ENCODE peak calls at places on chromosomes 2 and 18, in eight cellular contexts. R is stomach, H is left ventricle myocardium inferior, D is left lung, Y is hepatocyte, A is adrenal gland, M is tibial artery, B is heart left ventricle. W is an unnamed sample.

GRCh38 chr2:216909541-216910175 is 49.8 kb upstream of the TNP1 start:
- DNase-seq in R (no peak), H (no peak), D (no peak), Y (no peak), A (no peak), M (no peak), B (no peak), W (no peak)

GRCh38 chr2:36618381-36618780 is 20.4 kb upstream of the FEZ2 start:
- DNase-seq in R (no peak), H (no peak), D (no peak), Y (peak; percentile 69), A (peak; percentile 34), M (no peak), B (no peak), W (peak; percentile 31)

GRCh38 chr2:240205348-240205747 is 64.9 kb upstream of the OTOS start:
- DNase-seq in R (no peak), H (no peak), D (no peak), Y (no peak), A (peak; percentile 83), M (peak; percentile 13), B (no peak), W (no peak)

GRCh38 chr18:77039196-77040140 is 93.1 kb downstream of the MBP start:
- DNase-seq in R (no peak), H (no peak), D (no peak), Y (no peak), A (no peak), M (no peak), B (no peak), W (no peak)

GRCh38 chr2:163778045-163778753 is 42.4 kb upstream of the FIGN start:
- DNase-seq in R (peak; percentile 53), H (no peak), D (no peak), Y (peak; percentile 8), A (no peak), M (no peak), B (no peak), W (no peak)

GRCh38 chr18:6543330-6543908 is 128.7 kb upstream of the L3MBTL4 start:
- DNase-seq in R (no peak), H (no peak), D (no peak), Y (peak; percentile 46), A (no peak), M (no peak), B (no peak), W (no peak)

GRCh38 chr2:85318222-85319182 is 9.3 kb downstream of the TGOLN2 start:
- DNase-seq in R (no peak), H (no peak), D (no peak), Y (peak; percentile 69), A (no peak), M (peak; percentile 65), B (no peak), W (no peak)

GRCh38 chr2:27973592-27973991 is 83.1 kb downstream of the BABAM2 start:
- DNase-seq in R (no peak), H (no peak), D (no peak), Y (peak; percentile 20), A (no peak), M (no peak), B (no peak), W (no peak)

GRCh38 chr2:20931346-20931745 is 108.4 kb upstream of the LDAH start:
- DNase-seq in R (no peak), H (no peak), D (no peak), Y (no peak), A (no peak), M (no peak), B (no peak), W (no peak)

GRCh38 chr2:165911231-165911630 is 42.3 kb downstream of the TTC21B start:
- DNase-seq in R (no peak), H (no peak), D (no peak), Y (no peak), A (no peak), M (no peak), B (no peak), W (no peak)

GRCh38 chr2:222404126-222404891 is 20.0 kb upstream of the SGPP2 start:
- DNase-seq in R (no peak), H (peak; percentile 14), D (peak; percentile 74), Y (no peak), A (no peak), M (no peak), B (no peak), W (no peak)

GRCh38 chr2:134323777-134324176 is 69.9 kb downstream of the MGAT5 start:
- DNase-seq in R (no peak), H (no peak), D (no peak), Y (no peak), A (no peak), M (no peak), B (no peak), W (no peak)

GRCh38 chr18:49175476-49175875 is 224.7 kb upstream of the SMAD7 start:
- DNase-seq in R (no peak), H (no peak), D (no peak), Y (no peak), A (no peak), M (no peak), B (no peak), W (no peak)

GRCh38 chr18:47397671-47398319 is 146.3 kb upstream of the SKOR2 start:
- DNase-seq in R (no peak), H (no peak), D (no peak), Y (peak; percentile 13), A (no peak), M (no peak), B (no peak), W (no peak)

GRCh38 chr2:33068261-33068660 is 121.5 kb downstream of the LTBP1 start:
- DNase-seq in R (no peak), H (no peak), D (no peak), Y (no peak), A (no peak), M (no peak), B (no peak), W (no peak)

GRCh38 chr2:193332938-193333337 is 1138.2 kb upstream of the TMEFF2 start:
- DNase-seq in R (no peak), H (no peak), D (no peak), Y (no peak), A (no peak), M (no peak), B (no peak), W (no peak)

GRCh38 chr2:71453404-71454220 is at the start of gene DYSF:
- DNase-seq in R (peak; percentile 47), H (peak; percentile 71), D (peak; percentile 94), Y (peak; percentile 42), A (peak; percentile 40), M (peak; percentile 76), B (peak; percentile 69), W (peak; percentile 92)

GRCh38 chr2:201298462-201298861 is 38.1 kb downstream of the CASP8 start:
- DNase-seq in R (no peak), H (no peak), D (no peak), Y (no peak), A (no peak), M (no peak), B (no peak), W (no peak)
- H3K9me3 ChIP-seq in R (peaks cover 5% of the 10 kb centered on the region), H (peaks cover 9% of the 10 kb centered on the region), D (no peaks in the 10 kb centered on the region), Y (no peaks in the 10 kb centered on the region), A (no peaks in the 10 kb centered on the region), M (no peaks in the 10 kb centered on the region), B (no peaks in the 10 kb centered on the region), W (no peaks in the 10 kb centered on the region)

GRCh38 chr2:68774569-68775271 is 40.1 kb downstream of the ARHGAP25 start:
- DNase-seq in R (peak; percentile 66), H (peak; percentile 70), D (peak; percentile 95), Y (no peak), A (peak; percentile 60), M (peak; percentile 73), B (peak; percentile 80), W (no peak)
- H3K27ac ChIP-seq in R (peak overlapping the region; percentile 73), H (peak overlapping the region; percentile 91), D (peak overlapping the region; percentile 96), Y (no peak overlapping the region), A (peak overlapping the region; percentile 66), M (no peak overlapping the region), B (peak overlapping the region; percentile 88), W (peak overlapping the region; percentile 76)

DNA sequence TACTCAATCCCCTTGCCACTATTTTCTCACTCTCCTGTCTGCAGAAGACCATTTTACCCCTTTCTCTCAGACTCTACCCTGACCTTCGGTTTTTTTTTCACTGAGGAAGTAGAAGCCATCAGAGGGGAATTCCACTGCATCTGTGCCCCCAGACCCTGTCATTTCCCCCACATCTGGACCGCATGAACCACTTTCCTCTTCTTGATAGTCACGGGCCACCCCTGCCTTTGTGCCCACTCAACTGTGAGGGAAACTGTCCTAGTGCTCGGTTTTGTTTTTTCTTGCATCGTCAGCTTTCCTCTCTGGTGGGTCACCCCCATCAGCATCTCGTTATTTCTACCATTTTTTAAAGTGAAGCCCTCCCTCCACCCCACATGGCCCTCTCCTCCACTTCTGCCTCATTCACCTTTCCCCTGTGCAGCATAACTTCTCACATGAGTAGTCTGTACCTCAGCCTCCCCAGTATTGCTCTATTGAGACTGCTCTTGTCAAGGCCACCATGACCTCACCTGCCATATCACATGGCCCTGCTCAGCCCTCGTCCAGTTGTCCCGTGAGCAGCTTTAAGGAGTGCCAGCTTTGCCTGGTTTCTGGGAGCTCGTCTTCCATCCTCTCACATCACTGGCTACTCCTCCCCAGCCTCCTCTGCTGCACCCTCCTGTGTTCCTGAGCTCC is 32.4 kb downstream of the TMEM87B start:
- DNase-seq in R (no peak), H (no peak), D (no peak), Y (no peak), A (no peak), M (no peak), B (no peak), W (no peak)
- TF ChIP-seq CTCF in R (no peak), H (no peak), D (no peak), Y (no peak), A (no peak), M (no peak), B (no peak), W (no peak)

GRCh38 chr2:47598476-47598875 is 184.5 kb upstream of the MSH6 start:
- DNase-seq in R (no peak), H (no peak), D (no peak), Y (no peak), A (no peak), M (no peak), B (no peak), W (no peak)

GRCh38 chr2:47595115-47595514 is 187.8 kb upstream of the MSH6 start:
- DNase-seq in R (no peak), H (no peak), D (no peak), Y (no peak), A (no peak), M (no peak), B (no peak), W (no peak)

GRCh38 chr2:47595690-47596089 is 187.3 kb upstream of the MSH6 start:
- DNase-seq in R (no peak), H (no peak), D (no peak), Y (no peak), A (no peak), M (no peak), B (no peak), W (no peak)

GRCh38 chr2:47592381-47592780 is 189.4 kb downstream of the MSH2 start:
- DNase-seq in R (no peak), H (no peak), D (no peak), Y (no peak), A (no peak), M (no peak), B (no peak), W (no peak)

GRCh38 chr2:47594656-47595055 is 188.3 kb upstream of the MSH6 start:
- DNase-seq in R (no peak), H (no peak), D (no peak), Y (no peak), A (no peak), M (no peak), B (no peak), W (no peak)
- H3K9me3 ChIP-seq in R (peaks cover 10% of the 10 kb centered on the region), H (peaks cover 6% of the 10 kb centered on the region), D (no peaks in the 10 kb centered on the region), Y (no peaks in the 10 kb centered on the region), A (no peaks in the 10 kb centered on the region), M (no peaks in the 10 kb centered on the region), B (no peaks in the 10 kb centered on the region), W (no peaks in the 10 kb centered on the region)

GRCh38 chr2:109448946-109449788 is 164.6 kb downstream of the SEPTIN10 start:
- DNase-seq in R (peak; percentile 63), H (peak; percentile 69), D (no peak), Y (no peak), A (peak; percentile 74), M (peak; percentile 85), B (peak; percentile 70), W (no peak)
- H3K27ac ChIP-seq in R (no peak overlapping the region), H (peak overlapping the region; percentile 72), D (no peak overlapping the region), Y (no peak overlapping the region), A (no peak overlapping the region), M (peak overlapping the region; percentile 79), B (peak overlapping the region; percentile 49), W (peak overlapping the region; percentile 20)